ENCODE peak calls at places on chromosomes 3 and 15, in five cellular contexts. Y is A549, J is GM12878, T is endothelial cell of umbilical vein, P is HCT116. I is an unnamed sample.
A peak's percentile ranks its signal among the peaks of the same experiment; 100 is the strongest.

GRCh38 chr15:78873796-78874761 is 1.4 kb downstream of the MORF4L1 start:
- DNase-seq in Y (no peak), J (no peak), T (no peak), P (no peak), I (peak; percentile 61)

GRCh38 chr3:158713094-158713499 is 19.2 kb downstream of the RARRES1 start:
- DNase-seq in Y (no peak), J (no peak), T (peak; percentile 99), P (no peak), I (no peak)

GRCh38 chr15:35738370-35738769 is 192.4 kb upstream of the DPH6 start:
- DNase-seq in Y (no peak), J (no peak), T (peak; percentile 44), P (peak; percentile 64), I (no peak)

GRCh38 chr3:69197922-69198540 is 75.6 kb upstream of the LMOD3 start:
- DNase-seq in Y (no peak), J (no peak), T (no peak), P (no peak), I (no peak)

GRCh38 chr3:15097889-15098288 is 1.1 kb downstream of the RBSN start:
- DNase-seq in Y (no peak), J (peak; percentile 51), T (no peak), P (no peak), I (peak; percentile 85)

GRCh38 chr3:195416795-195417194 is 26.0 kb downstream of the ACAP2 start:
- DNase-seq in Y (no peak), J (no peak), T (no peak), P (no peak), I (peak; percentile 36)

GRCh38 chr3:184018424-184018973 is 815 bp upstream of the ABCC5 start:
- DNase-seq in Y (no peak), J (no peak), T (no peak), P (no peak), I (no peak)

GRCh38 chr15:58065445-58066041 is at the start of gene ALDH1A2:
- DNase-seq in Y (no peak), J (no peak), T (peak; percentile 72), P (no peak), I (no peak)

GRCh38 chr15:29442532-29442931 is 172.9 kb upstream of the NSMCE3 start:
- DNase-seq in Y (no peak), J (no peak), T (no peak), P (no peak), I (no peak)

GRCh38 chr3:58492385-58492970 is 582 bp downstream of the KCTD6 start:
- DNase-seq in Y (no peak), J (no peak), T (peak; percentile 34), P (no peak), I (peak; percentile 33)

GRCh38 chr15:45113380-45113990 is 487 bp downstream of the DUOX2 start:
- DNase-seq in Y (no peak), J (no peak), T (no peak), P (no peak), I (no peak)

GRCh38 chr15:62824111-62824737 is 218.3 kb upstream of the TPM1 start:
- DNase-seq in Y (no peak), J (no peak), T (no peak), P (no peak), I (no peak)

GRCh38 chr15:36449084-36449661 is 130.3 kb upstream of the CDIN1 start:
- DNase-seq in Y (no peak), J (no peak), T (no peak), P (peak; percentile 83), I (no peak)

GRCh38 chr3:150504473-150504872 is 41.8 kb downstream of the SERP1 start:
- DNase-seq in Y (no peak), J (no peak), T (peak; percentile 67), P (no peak), I (no peak)

GRCh38 chr15:61119556-61119955 is 109.5 kb downstream of the RORA start:
- DNase-seq in Y (no peak), J (no peak), T (no peak), P (no peak), I (no peak)

GRCh38 chr3:12345141-12345561 is 56.3 kb downstream of the PPARG start:
- DNase-seq in Y (peak; percentile 16), J (no peak), T (no peak), P (peak; percentile 84), I (no peak)

GRCh38 chr3:149217347-149217746 is 4.3 kb downstream of the CP start:
- DNase-seq in Y (no peak), J (no peak), T (no peak), P (no peak), I (no peak)

GRCh38 chr3:197562398-197563251 is 6.9 kb upstream of the BDH1 start:
- DNase-seq in Y (no peak), J (no peak), T (no peak), P (no peak), I (no peak)

GRCh38 chr3:123652346-123652984 is 67.6 kb upstream of the HACD2 start:
- DNase-seq in Y (peak; percentile 86), J (no peak), T (peak; percentile 75), P (peak; percentile 18), I (peak; percentile 67)

GRCh38 chr3:182682263-182683229 is 110.8 kb upstream of the ATP11B start:
- DNase-seq in Y (peak; percentile 51), J (peak; percentile 5), T (peak; percentile 45), P (no peak), I (peak; percentile 63)

GRCh38 chr15:79099692-79100091 is 9.1 kb upstream of the RASGRF1 start:
- DNase-seq in Y (no peak), J (no peak), T (no peak), P (no peak), I (no peak)

GRCh38 chr3:72748659-72749058 is 99.6 kb downstream of the SHQ1 start:
- DNase-seq in Y (no peak), J (no peak), T (no peak), P (no peak), I (peak; percentile 77)

GRCh38 chr3:188211476-188211875 is 57.5 kb downstream of the LPP start:
- DNase-seq in Y (no peak), J (no peak), T (no peak), P (no peak), I (no peak)

GRCh38 chr15:92033319-92033718 is 179.8 kb downstream of the SLCO3A1 start:
- DNase-seq in Y (no peak), J (no peak), T (no peak), P (no peak), I (no peak)

GRCh38 chr15:40702077-40702476 is 7.1 kb downstream of the RAD51 start:
- DNase-seq in Y (no peak), J (no peak), T (peak; percentile 43), P (no peak), I (peak; percentile 36)

GRCh38 chr3:99366663-99367429 is 271.5 kb upstream of the COL8A1 start:
- DNase-seq in Y (no peak), J (no peak), T (peak; percentile 15), P (peak; percentile 6), I (peak; percentile 15)

GRCh38 chr15:70526221-70526973 is 237.0 kb downstream of the UACA start:
- DNase-seq in Y (peak; percentile 85), J (no peak), T (no peak), P (peak; percentile 45), I (peak; percentile 96)

GRCh38 chr15:76270876-76271275 is 40.4 kb downstream of the ETFA start:
- DNase-seq in Y (no peak), J (no peak), T (no peak), P (no peak), I (no peak)

GRCh38 chr3:1404270-1404669 is 311.4 kb downstream of the CNTN6 start:
- DNase-seq in Y (no peak), J (no peak), T (no peak), P (no peak), I (no peak)

DNA sequence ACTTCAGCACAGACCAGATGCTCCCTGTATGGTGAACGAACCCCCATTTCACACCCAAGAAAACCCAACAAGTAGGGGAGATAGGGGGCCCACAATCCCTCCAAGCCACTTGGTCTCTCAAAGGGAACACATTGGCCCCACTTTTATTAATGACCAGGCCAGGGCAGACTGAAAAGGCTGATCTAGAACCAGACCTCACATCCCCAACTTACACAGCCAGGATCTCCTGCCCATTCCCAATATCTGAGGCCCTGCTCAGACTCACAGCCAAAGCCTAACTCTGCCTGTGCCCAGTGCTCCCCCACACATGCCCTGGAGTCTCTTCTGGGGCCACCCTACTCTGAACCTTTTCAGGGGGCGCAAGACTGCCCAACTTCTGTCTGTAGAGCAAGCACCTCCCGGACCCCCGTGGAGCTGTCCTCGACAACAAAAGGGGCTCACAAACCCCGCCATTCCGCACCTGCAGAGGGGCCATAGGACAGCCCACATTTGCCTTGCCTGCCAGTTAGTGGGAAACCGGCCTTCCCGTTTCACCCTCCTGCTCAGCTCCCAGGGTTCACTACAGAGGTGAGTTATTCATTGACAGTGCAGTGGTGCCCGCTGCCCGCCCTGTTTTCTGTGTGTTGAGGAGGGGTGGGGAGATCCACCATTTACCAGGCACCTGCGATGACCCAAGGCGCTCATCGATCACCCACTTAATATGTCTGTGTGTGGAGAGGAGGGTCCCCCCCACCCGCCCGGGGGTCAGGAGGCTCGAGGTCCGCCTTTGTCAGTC is 1.6 kb downstream of the PLXNB1 start:
- DNase-seq in Y (peak; percentile 80), J (no peak), T (no peak), P (no peak), I (no peak)
- TF ChIP-seq POLR2A in Y (no peak), J (no peak), T (no peak), P (no peak), I (no peak)

GRCh38 chr3:173635826-173636225 is 238.3 kb downstream of the NLGN1 start:
- DNase-seq in Y (no peak), J (no peak), T (no peak), P (no peak), I (no peak)

GRCh38 chr3:173644086-173645082 is 246.8 kb downstream of the NLGN1 start:
- DNase-seq in Y (no peak), J (no peak), T (no peak), P (no peak), I (no peak)

GRCh38 chr3:173639098-173639497 is 241.6 kb downstream of the NLGN1 start:
- DNase-seq in Y (no peak), J (no peak), T (no peak), P (no peak), I (no peak)
- TF ChIP-seq MAX in Y (no peak), J (no peak), T (no peak), P (no peak), I (no peak)

GRCh38 chr15:66504563-66505429 is at the start of the genes RPL4 and ZWILCH:
- DNase-seq in Y (peak; percentile 86), J (peak; percentile 78), T (peak; percentile 86), P (peak; percentile 76), I (peak; percentile 89)
- H3K4me3 ChIP-seq in Y (peak within 1 kb of the TSS; percentile 70), J (peak within 1 kb of the TSS; percentile 99), T (peak within 1 kb of the TSS; percentile 98), P (peak within 1 kb of the TSS; percentile 98), I (peak within 1 kb of the TSS; percentile 93)

DNA sequence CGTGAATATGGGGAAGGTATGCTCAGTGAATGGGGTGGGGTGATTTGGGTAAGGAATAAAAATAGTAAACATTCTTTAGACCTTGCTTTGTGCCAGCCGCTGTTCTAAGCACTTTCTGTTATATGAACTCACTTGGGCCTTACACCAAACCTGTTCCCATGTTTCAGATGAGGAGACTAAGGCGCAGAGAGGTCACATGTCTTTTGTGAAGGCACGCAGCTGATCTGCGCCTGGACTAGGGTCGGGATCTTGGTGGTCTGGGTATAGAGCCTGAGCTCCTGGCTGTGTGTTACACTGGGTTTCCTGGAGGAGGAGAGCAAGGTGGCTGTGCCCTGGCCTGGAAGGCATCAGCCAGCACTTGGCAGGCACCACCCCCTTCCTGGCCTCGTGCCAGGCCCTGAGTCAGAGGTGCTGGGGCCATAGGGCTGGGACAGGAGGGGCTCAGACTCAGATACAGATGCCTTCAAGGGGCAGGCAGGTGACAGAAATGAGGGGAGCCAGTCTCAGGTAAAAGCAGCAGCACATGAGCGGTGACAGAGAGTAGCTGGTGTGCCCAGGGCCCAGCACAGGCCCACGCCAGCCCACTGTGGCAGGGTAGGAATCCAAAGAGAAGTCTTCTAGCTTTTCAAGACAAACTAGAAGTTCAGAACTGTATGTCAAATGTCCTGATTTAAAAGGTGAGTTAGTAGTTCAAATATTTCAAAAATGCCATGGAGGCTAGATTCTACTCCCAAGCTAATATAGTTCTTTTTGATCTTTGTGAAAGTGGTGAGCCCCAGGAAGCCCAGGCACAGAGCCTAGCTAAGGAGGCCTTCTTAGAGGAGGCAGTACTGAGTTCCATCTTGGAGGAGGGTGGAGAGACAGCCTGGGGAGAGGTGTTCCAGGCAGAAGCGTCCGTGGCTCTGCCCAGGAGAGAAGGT is 83.1 kb downstream of the DNAJB8 start:
- DNase-seq in Y (peak; percentile 38), J (no peak), T (peak; percentile 86), P (peak; percentile 38), I (peak; percentile 49)
- TF ChIP-seq POLR2A in Y (no peak), J (no peak), T (no peak), P (no peak), I (no peak)

I was measured in NB4.